ENCODE peak calls at places on chromosomes 12 and 14, in four cellular contexts. N, S, U and F are unnamed samples.

GRCh38 chr12:19967001-19967400 is 401.3 kb upstream of the PDE3A start:
- DNase-seq in N (no peak), S (peak; percentile 19), U (no peak), F (no peak)

GRCh38 chr12:18718462-18718861 is 19.4 kb downstream of the PLCZ1 start:
- DNase-seq in N (no peak), S (no peak), U (no peak), F (no peak)

GRCh38 chr14:104232070-104232484 is 93.7 kb downstream of the KIF26A start:
- DNase-seq in N (no peak), S (no peak), U (no peak), F (no peak)

GRCh38 chr14:95475540-95476240 is 40.8 kb downstream of the SYNE3 start:
- DNase-seq in N (no peak), S (no peak), U (no peak), F (no peak)

GRCh38 chr14:104721704-104722431 is 2.2 kb upstream of the ADSS1 start:
- DNase-seq in N (no peak), S (peak; percentile 27), U (no peak), F (peak; percentile 72)

GRCh38 chr14:26199599-26200370 is 398.0 kb downstream of the NOVA1 start:
- DNase-seq in N (no peak), S (peak; percentile 42), U (no peak), F (no peak)

GRCh38 chr12:75960954-75961661 is 70.5 kb downstream of the PHLDA1 start:
- DNase-seq in N (no peak), S (no peak), U (no peak), F (no peak)

GRCh38 chr14:22748691-22749090 is 17.8 kb upstream of the OXA1L start:
- DNase-seq in N (no peak), S (no peak), U (no peak), F (no peak)

GRCh38 chr14:50967104-50967503 is 22.8 kb upstream of the PYGL start:
- DNase-seq in N (no peak), S (peak; percentile 47), U (no peak), F (no peak)

GRCh38 chr14:32559595-32559994 is 230.5 kb downstream of the AKAP6 start:
- DNase-seq in N (no peak), S (peak; percentile 52), U (no peak), F (no peak)

GRCh38 chr12:133156125-133156690 is 25.1 kb upstream of the ZNF268 start:
- DNase-seq in N (no peak), S (peak; percentile 2), U (no peak), F (no peak)
- H3K9me3 ChIP-seq in N (no peaks in the 10 kb centered on the region), S (no peaks in the 10 kb centered on the region), U (peaks cover 38% of the 10 kb centered on the region), F (peaks cover 100% of the 10 kb centered on the region)

DNA sequence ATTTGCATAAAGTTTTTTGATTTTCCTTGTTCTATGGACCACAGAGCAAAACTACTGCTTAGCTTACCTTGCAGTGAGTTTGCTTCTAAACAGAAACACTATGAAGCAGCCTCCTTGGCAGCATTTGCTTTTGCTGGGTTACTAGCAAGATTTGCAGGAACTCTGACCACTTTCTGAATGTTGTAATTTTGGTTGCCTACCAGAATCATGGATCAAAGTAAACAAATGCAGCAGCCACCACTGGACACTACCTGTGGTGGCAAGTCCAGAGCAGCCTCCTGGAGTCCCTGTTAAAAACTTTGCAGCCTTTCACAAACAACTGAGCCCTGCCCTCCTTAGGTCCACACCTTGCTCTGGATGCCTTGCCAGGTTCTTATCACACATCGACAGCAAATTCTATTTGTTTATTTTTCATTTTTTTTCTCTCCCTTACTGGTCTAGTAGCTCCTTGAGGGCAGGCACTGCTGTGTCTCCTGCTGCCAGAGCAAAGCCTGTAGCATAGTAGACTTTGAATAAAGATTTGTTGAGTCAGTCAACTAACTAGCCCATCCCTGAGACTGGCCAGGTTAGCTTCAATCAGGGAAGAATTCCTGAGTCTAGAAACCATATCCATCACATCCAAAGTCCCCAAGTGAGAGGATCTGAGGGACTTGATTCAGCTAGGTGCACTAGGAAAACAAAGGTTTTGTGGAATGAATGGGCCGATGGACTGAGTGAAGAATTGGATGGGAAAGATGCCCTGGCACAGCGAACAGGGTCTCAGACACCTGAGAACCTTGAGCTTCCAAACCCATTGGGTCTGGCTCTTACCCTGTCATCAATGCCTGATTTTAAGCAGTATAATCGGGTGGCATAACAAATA is 5.7 kb downstream of the TTC6 start:
- DNase-seq in N (no peak), S (no peak), U (no peak), F (no peak)
- H3K27me3 ChIP-seq in N (peaks cover 66% of the 10 kb centered on the region), S (peaks cover 99% of the 10 kb centered on the region), U (peaks cover 96% of the 10 kb centered on the region), F (peaks cover 100% of the 10 kb centered on the region)

GRCh38 chr12:34388636-34389377 is 366.5 kb downstream of the ALG10 start:
- DNase-seq in N (no peak), S (no peak), U (no peak), F (no peak)

GRCh38 chr12:34386016-34386415 is 363.7 kb downstream of the ALG10 start:
- DNase-seq in N (no peak), S (no peak), U (no peak), F (no peak)

GRCh38 chr12:34384693-34385092 is 362.4 kb downstream of the ALG10 start:
- DNase-seq in N (no peak), S (no peak), U (no peak), F (no peak)

GRCh38 chr12:34387711-34388635 is 365.7 kb downstream of the ALG10 start:
- DNase-seq in N (no peak), S (no peak), U (no peak), F (no peak)

DNA sequence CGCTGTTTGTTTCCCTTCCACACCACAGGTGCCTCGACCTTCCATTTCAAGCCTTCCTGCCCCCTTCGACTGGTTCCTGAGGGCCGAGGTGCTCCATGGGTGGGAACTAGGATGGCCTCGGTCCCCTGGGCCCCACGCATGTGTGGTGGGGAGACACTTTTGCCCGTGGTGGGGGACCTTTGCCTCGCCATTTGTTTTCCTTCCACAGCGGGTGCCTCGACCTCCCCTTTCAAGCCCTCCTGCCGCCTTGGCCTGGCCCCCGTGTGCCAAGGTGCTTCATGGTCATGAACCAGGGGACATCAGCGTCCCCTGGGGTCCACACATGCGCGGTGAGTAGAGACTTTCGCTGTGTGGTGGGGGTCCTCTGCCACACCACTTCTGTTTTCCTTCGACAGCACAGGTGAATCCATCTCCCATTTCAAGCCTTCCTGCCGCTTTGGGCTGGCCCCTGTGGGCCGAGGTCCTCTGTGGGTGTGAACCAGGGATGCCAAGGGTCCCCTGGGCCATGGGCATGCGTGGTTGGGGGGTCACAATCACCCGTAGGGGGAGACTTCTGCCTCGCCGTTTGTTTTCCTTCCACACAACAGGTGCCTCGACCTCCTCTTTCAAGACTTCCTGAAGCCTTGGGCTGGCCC is 364.4 kb downstream of the ALG10 start:
- DNase-seq in N (no peak), S (no peak), U (no peak), F (no peak)
- H3K9me3 ChIP-seq in N (no peaks in the 10 kb centered on the region), S (no peaks in the 10 kb centered on the region), U (peaks cover 100% of the 10 kb centered on the region), F (no peaks in the 10 kb centered on the region)

GRCh38 chr12:111033281-111034147 is 113.1 kb upstream of the MYL2 start:
- DNase-seq in N (no peak), S (no peak), U (no peak), F (no peak)
- H3K27me3 ChIP-seq in N (peaks cover 36% of the 10 kb centered on the region), S (peaks cover 76% of the 10 kb centered on the region), U (peaks cover 45% of the 10 kb centered on the region), F (peaks cover 92% of the 10 kb centered on the region)

DNA sequence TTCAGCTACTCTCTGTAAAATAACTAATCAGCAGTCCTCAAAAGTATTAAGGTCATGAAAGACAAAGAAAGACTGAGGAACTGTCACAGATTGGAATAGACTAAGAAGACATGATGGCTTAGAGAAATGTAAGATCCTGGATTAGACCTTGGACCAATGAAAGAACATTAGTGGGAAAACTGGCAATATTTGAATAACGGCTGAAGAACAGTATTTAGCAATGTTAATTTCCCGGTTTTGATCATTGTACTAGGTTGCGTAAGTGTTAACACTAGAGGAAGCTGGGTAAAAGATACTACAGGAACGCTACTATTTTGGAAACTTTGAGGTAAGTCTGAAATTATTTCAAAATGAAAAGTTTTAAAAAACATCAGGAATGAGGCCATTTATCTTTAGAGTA is 98.8 kb upstream of the RESF1 start:
- DNase-seq in N (no peak), S (no peak), U (no peak), F (no peak)
- H3K9me3 ChIP-seq in N (no peaks in the 10 kb centered on the region), S (no peaks in the 10 kb centered on the region), U (no peaks in the 10 kb centered on the region), F (peaks cover 3% of the 10 kb centered on the region)